ENCODE peak calls at places on chromosomes 13 and 19, in four cellular contexts. F is AG10803, K is astrocyte of the spinal cord, S is foreskin fibroblast. I is an unnamed sample.
A peak's percentile ranks its signal among the peaks of the same experiment; 100 is the strongest.

GRCh38 chr19:16368385-16369305 is 44.0 kb downstream of the KLF2 start:
- DNase-seq in F (no peak), K (no peak), S (no peak), I (no peak)

GRCh38 chr19:42191855-42192254 is 25.6 kb downstream of the DEDD2 start:
- DNase-seq in F (peak; percentile 51), K (peak; percentile 17), S (peak; percentile 76), I (no peak)

GRCh38 chr19:40800997-40801377 is 2.0 kb downstream of the EGLN2 start:
- DNase-seq in F (no peak), K (no peak), S (no peak), I (no peak)

GRCh38 chr13:101556676-101557121 is 104.2 kb downstream of the ITGBL1 start:
- DNase-seq in F (peak; percentile 97), K (no peak), S (no peak), I (no peak)

GRCh38 chr13:51628059-51628852 is 44.0 kb downstream of the WDFY2 start:
- DNase-seq in F (peak; percentile 43), K (no peak), S (peak; percentile 47), I (no peak)

GRCh38 chr13:51849145-51850101 is 4.4 kb upstream of the TMEM272 start:
- DNase-seq in F (no peak), K (peak; percentile 4), S (no peak), I (peak; percentile 59)

GRCh38 chr19:50025794-50026549 is at the start of gene ZNF473:
- DNase-seq in F (peak; percentile 96), K (peak; percentile 98), S (peak; percentile 94), I (peak; percentile 91)

GRCh38 chr13:29861694-29862110 is 11.3 kb upstream of the UBL3 start:
- DNase-seq in F (peak; percentile 99), K (peak; percentile 82), S (peak; percentile 77), I (no peak)

GRCh38 chr13:21109168-21109567 is 47.8 kb upstream of the LATS2 start:
- DNase-seq in F (no peak), K (no peak), S (no peak), I (no peak)

GRCh38 chr19:30269638-30270037 is 102.5 kb upstream of the ZNF536 start:
- DNase-seq in F (no peak), K (no peak), S (no peak), I (no peak)

GRCh38 chr13:67914535-67914934 is 684.4 kb upstream of the PCDH9 start:
- DNase-seq in F (no peak), K (no peak), S (no peak), I (no peak)

GRCh38 chr13:113837554-113838355 is 26.1 kb downstream of the GAS6 start:
- DNase-seq in F (peak; percentile 99), K (peak; percentile 100), S (peak; percentile 99), I (no peak)

GRCh38 chr13:27583645-27584044 is 36.7 kb downstream of the LNX2 start:
- DNase-seq in F (peak; percentile 27), K (peak; percentile 45), S (no peak), I (no peak)

GRCh38 chr13:42333613-42334328 is 61.8 kb downstream of the AKAP11 start:
- DNase-seq in F (peak; percentile 9), K (peak; percentile 67), S (no peak), I (peak; percentile 60)
- TF ChIP-seq CTCF in F (peak; percentile 42), K (peak; percentile 79), S (peak; percentile 35), I (peak; percentile 78)

DNA sequence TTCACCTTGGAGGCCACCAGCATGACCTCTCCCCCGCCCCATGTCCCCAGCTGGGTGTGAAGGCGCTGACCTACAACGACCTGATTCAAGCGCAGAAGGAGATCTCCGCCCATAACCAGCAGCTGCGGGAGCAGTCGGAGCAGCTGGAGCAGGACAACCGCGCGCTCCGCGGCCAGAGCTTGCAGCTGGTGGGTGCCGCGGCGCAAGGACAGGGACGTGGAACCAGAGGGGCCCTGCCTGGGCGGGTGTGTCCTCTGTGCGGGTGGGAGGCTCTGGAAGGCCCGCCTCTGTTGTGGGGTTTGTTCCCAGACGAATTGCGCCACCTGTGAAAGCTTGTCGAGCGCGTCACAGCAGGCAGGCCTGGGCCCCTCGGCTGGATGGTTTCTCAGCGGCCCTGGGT is 22.3 kb downstream of the PLEKHJ1 start:
- DNase-seq in F (no peak), K (no peak), S (no peak), I (no peak)
- TF ChIP-seq CTCF in F (no peak), K (no peak), S (no peak), I (no peak)

GRCh38 chr13:28819748-28820098 is 416 bp upstream of the MTUS2 start:
- DNase-seq in F (peak; percentile 16), K (no peak), S (peak; percentile 35), I (peak; percentile 78)
- TF ChIP-seq CTCF in F (no peak), K (peak; percentile 20), S (no peak), I (peak; percentile 65)

GRCh38 chr13:46602531-46602930 is 49.6 kb downstream of the LRCH1 start:
- DNase-seq in F (no peak), K (no peak), S (no peak), I (no peak)

GRCh38 chr13:46600943-46601311 is 48.0 kb downstream of the LRCH1 start:
- DNase-seq in F (no peak), K (no peak), S (no peak), I (no peak)

GRCh38 chr13:46605089-46605488 is 52.1 kb downstream of the LRCH1 start:
- DNase-seq in F (no peak), K (no peak), S (no peak), I (no peak)

GRCh38 chr13:46604226-46604968 is 51.4 kb downstream of the LRCH1 start:
- DNase-seq in F (no peak), K (no peak), S (no peak), I (no peak)

DNA sequence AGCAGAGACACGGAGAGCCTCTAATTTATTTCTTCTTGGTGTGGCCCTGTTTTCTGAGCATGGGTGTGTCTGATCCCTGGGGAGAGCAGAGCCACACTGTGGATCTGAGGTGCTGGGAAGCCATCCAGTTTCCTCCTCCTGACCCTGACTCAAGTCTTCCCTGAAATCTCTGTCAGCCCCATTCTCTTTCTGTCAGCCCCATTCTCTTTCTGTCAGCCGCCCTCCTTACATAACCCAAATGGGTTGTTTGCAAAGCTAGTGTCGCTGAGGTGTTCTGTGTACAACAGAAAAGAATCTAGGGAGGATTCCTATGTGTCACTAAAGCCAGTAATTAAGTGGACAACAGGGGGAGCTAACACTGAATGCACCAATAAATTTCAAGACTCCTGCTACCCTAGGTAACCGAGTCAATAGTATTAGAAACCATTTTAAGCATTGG is 50.2 kb downstream of the LRCH1 start:
- DNase-seq in F (peak; percentile 17), K (no peak), S (no peak), I (no peak)
- TF ChIP-seq CTCF in F (peak; percentile 38), K (peak; percentile 41), S (peak; percentile 26), I (peak; percentile 31)

DNA sequence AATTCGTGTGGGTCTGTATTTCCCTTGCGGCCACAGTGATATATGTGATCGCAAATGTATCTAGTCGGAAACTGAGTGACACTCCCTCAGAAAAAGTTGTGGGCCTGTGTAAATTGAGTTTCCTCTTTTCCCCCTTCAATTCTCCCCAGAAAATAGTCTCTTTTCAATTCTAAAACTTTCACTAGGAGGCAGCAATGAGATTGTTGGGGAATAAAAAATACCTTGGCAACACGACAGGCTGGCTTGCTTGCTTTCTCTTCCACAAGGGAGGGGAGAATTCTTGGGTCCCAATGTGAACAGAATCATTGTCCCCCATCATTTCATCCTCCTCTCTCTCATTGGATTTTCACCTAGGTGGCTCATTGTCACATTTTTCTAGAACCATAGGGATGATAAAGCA is 3.7 kb upstream of the SOX21 start:
- DNase-seq in F (no peak), K (peak; percentile 15), S (no peak), I (no peak)
- TF ChIP-seq CTCF in F (peak; percentile 20), K (peak; percentile 43), S (no peak), I (no peak)

GRCh38 chr19:45115809-45116615 is 23.0 kb downstream of the PPP1R37 start:
- DNase-seq in F (no peak), K (no peak), S (no peak), I (no peak)

GRCh38 chr19:45113628-45114027 is 20.6 kb downstream of the PPP1R37 start:
- DNase-seq in F (no peak), K (no peak), S (no peak), I (no peak)

GRCh38 chr19:45114116-45114515 is 21.1 kb downstream of the PPP1R37 start:
- DNase-seq in F (no peak), K (no peak), S (no peak), I (no peak)

GRCh38 chr19:45110811-45111210 is 17.8 kb downstream of the PPP1R37 start:
- DNase-seq in F (no peak), K (no peak), S (no peak), I (no peak)

DNA sequence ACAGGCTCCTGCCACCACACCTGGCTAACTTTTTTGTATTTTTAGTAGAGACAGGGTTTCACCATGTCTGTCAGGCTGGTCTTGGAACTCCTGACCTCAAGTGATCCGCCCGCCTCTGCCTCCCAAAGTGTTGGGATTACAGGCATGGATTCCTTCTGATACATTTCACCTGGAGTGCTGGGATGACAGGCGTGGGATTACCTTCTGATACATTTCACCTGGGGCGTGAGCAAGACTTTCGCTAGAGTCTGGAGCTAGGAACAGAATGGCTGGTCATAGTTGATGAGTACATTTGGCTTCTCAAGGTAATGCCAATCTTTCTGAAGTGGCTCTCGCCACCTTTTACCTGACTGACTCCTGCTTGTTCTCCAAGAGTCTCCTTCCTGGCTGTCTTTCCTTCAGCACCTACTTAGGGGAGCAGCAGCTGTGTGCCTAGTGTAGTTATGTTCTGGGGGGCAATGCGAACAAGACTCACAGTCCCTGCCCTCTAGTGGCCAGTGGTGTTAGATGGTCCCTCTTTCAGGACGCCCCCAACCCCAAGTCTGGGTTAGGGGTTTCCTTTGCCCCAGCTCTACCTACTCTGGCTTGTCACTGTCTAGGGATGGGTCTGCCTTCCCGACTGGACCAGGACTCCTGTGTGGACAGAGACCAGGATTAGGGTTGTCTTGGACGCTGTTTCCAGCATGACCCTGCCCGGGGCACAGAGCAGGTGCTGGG is 19.3 kb downstream of the PPP1R37 start:
- DNase-seq in F (no peak), K (no peak), S (no peak), I (no peak)
- TF ChIP-seq CTCF in F (no peak), K (no peak), S (no peak), I (no peak)

DNA sequence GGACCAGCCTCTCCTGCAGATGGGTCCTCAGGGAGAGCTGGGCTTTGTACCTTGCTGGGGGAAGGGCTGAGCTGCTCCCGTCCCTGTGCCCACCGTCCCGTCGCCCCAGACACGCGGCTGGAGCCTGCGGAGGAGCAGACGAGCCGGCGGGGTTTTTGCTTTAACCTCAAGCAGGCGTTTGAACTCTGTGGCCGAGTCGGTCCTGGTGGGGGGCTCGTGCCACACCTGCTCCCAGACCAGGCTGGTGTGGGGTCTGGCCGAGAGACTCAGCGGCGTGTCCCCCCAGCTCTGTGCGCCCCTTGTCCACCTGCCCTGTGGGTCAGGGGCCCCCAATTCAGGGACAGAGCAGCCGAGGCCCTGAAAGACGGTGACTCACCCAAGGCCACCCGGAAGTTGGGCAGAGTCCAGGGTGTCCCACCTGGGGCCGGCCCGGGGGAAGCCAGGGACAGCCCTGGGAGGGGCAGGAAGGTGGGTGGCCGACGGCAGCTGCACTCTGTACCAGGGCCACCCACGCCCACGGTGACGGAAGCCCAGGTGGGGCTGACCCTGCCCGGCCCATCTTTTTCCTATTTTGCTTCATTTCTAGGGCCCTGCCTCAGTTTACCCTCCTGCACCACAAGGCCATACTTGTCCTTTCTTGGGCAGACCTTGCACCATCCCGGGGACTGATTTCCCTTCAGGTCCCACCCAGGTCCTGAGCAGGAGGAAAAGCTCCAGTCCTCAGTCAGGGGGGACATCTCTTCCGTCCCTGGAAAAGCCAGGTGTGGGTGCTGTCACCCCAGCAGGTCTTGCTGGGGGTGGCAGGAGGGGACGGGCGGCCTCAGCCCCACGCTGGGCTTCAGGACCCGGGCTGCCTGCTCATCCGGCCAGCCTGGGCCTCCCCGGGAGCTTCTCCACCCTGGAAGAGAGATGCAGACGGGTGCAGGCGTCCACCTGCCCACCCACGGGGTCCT is 5.3 kb downstream of the EFNA2 start:
- DNase-seq in F (no peak), K (no peak), S (no peak), I (no peak)
- TF ChIP-seq CTCF in F (no peak), K (no peak), S (no peak), I (no peak)

I was measured in GM10248.